ENCODE peak calls at places on chromosome 7, in ten cellular contexts. One of them, this sample, is unnamed.

GRCh38 chr7:149887311-149887710 is 13.5 kb downstream of the ATP6V0E2 start:
- DNase-seq in mesenchymal stem cell: no peak
- DNase-seq in fibroblast of lung: no peak
- DNase-seq in IMR-90: no peak
- DNase-seq in A549: no peak
- DNase-seq in K562: no peak
- DNase-seq in neuronal stem cell: no peak
- DNase-seq in PC-3: no peak
- DNase-seq in mesendoderm: no peak
- DNase-seq in endothelial cell of umbilical vein: no peak
- DNase-seq in this sample: no peak

GRCh38 chr7:140213684-140214074 is 36.9 kb upstream of the KDM7A start:
- DNase-seq in K562: no peak
- DNase-seq in fibroblast of lung: no peak
- DNase-seq in mesendoderm: no peak
- DNase-seq in IMR-90: no peak
- DNase-seq in neuronal stem cell: no peak
- DNase-seq in PC-3: no peak
- DNase-seq in A549: no peak
- DNase-seq in mesenchymal stem cell: no peak
- DNase-seq in endothelial cell of umbilical vein: no peak
- DNase-seq in this sample: no peak

GRCh38 chr7:123658023-123658422 is 2.4 kb downstream of the LMOD2 start:
- DNase-seq in fibroblast of lung: no peak
- DNase-seq in neuronal stem cell: no peak
- DNase-seq in mesenchymal stem cell: no peak
- DNase-seq in endothelial cell of umbilical vein: no peak
- DNase-seq in PC-3: no peak
- DNase-seq in K562: no peak
- DNase-seq in IMR-90: no peak
- DNase-seq in mesendoderm: no peak
- DNase-seq in A549: no peak
- DNase-seq in this sample: no peak

GRCh38 chr7:1085910-1086421 is 1.9 kb upstream of the GPER1 start:
- DNase-seq in PC-3: peak
- DNase-seq in mesendoderm: no peak
- DNase-seq in fibroblast of lung: no peak
- DNase-seq in endothelial cell of umbilical vein: peak
- DNase-seq in mesenchymal stem cell: no peak
- DNase-seq in IMR-90: peak
- DNase-seq in neuronal stem cell: no peak
- DNase-seq in K562: no peak
- DNase-seq in A549: no peak
- DNase-seq in this sample: no peak

GRCh38 chr7:33024189-33024757 is 38.3 kb downstream of the NT5C3A start:
- DNase-seq in IMR-90: peak
- DNase-seq in mesendoderm: no peak
- DNase-seq in endothelial cell of umbilical vein: no peak
- DNase-seq in fibroblast of lung: peak
- DNase-seq in A549: peak
- DNase-seq in K562: no peak
- DNase-seq in PC-3: no peak
- DNase-seq in neuronal stem cell: no peak
- DNase-seq in mesenchymal stem cell: peak
- DNase-seq in this sample: no peak

GRCh38 chr7:117072620-117073118 is 119.4 kb downstream of the ST7 start:
- DNase-seq in K562: no peak
- DNase-seq in mesendoderm: peak
- DNase-seq in PC-3: peak
- DNase-seq in endothelial cell of umbilical vein: peak
- DNase-seq in A549: no peak
- DNase-seq in IMR-90: peak
- DNase-seq in neuronal stem cell: no peak
- DNase-seq in fibroblast of lung: peak
- DNase-seq in mesenchymal stem cell: peak
- DNase-seq in this sample: peak

GRCh38 chr7:122790132-122790531 is 87.4 kb upstream of the RNF148 start:
- DNase-seq in A549: no peak
- DNase-seq in PC-3: no peak
- DNase-seq in mesenchymal stem cell: no peak
- DNase-seq in K562: no peak
- DNase-seq in endothelial cell of umbilical vein: no peak
- DNase-seq in neuronal stem cell: no peak
- DNase-seq in fibroblast of lung: no peak
- DNase-seq in mesendoderm: peak
- DNase-seq in IMR-90: no peak
- DNase-seq in this sample: no peak

GRCh38 chr7:81094952-81095351 is 176.1 kb upstream of the SEMA3C start:
- DNase-seq in IMR-90: no peak
- DNase-seq in K562: no peak
- DNase-seq in mesendoderm: no peak
- DNase-seq in PC-3: peak
- DNase-seq in A549: no peak
- DNase-seq in mesenchymal stem cell: no peak
- DNase-seq in endothelial cell of umbilical vein: no peak
- DNase-seq in fibroblast of lung: no peak
- DNase-seq in neuronal stem cell: no peak
- DNase-seq in this sample: no peak

GRCh38 chr7:30445770-30446169 is 32.8 kb downstream of the NOD1 start:
- DNase-seq in K562: peak
- DNase-seq in mesenchymal stem cell: peak
- DNase-seq in A549: peak
- DNase-seq in mesendoderm: peak
- DNase-seq in PC-3: no peak
- DNase-seq in IMR-90: peak
- DNase-seq in endothelial cell of umbilical vein: no peak
- DNase-seq in neuronal stem cell: no peak
- DNase-seq in fibroblast of lung: peak
- DNase-seq in this sample: no peak

GRCh38 chr7:80129785-80130184 is 4.8 kb upstream of the GNAI1 start:
- DNase-seq in A549: no peak
- DNase-seq in mesenchymal stem cell: no peak
- DNase-seq in mesendoderm: no peak
- DNase-seq in K562: no peak
- DNase-seq in PC-3: no peak
- DNase-seq in endothelial cell of umbilical vein: no peak
- DNase-seq in fibroblast of lung: no peak
- DNase-seq in IMR-90: no peak
- DNase-seq in neuronal stem cell: no peak
- DNase-seq in this sample: no peak

GRCh38 chr7:17934094-17934493 is 6.2 kb downstream of the SNX13 start:
- DNase-seq in neuronal stem cell: no peak
- DNase-seq in mesendoderm: no peak
- DNase-seq in IMR-90: no peak
- DNase-seq in A549: no peak
- DNase-seq in fibroblast of lung: no peak
- DNase-seq in endothelial cell of umbilical vein: no peak
- DNase-seq in K562: no peak
- DNase-seq in PC-3: no peak
- DNase-seq in mesenchymal stem cell: no peak
- DNase-seq in this sample: no peak

GRCh38 chr7:17936321-17936720 is 4.0 kb downstream of the SNX13 start:
- DNase-seq in endothelial cell of umbilical vein: no peak
- DNase-seq in neuronal stem cell: no peak
- DNase-seq in fibroblast of lung: no peak
- DNase-seq in mesenchymal stem cell: no peak
- DNase-seq in K562: no peak
- DNase-seq in A549: no peak
- DNase-seq in mesendoderm: no peak
- DNase-seq in IMR-90: no peak
- DNase-seq in PC-3: no peak
- DNase-seq in this sample: no peak

GRCh38 chr7:17932770-17933169 is 7.5 kb downstream of the SNX13 start:
- DNase-seq in fibroblast of lung: no peak
- DNase-seq in endothelial cell of umbilical vein: no peak
- DNase-seq in K562: no peak
- DNase-seq in PC-3: no peak
- DNase-seq in mesenchymal stem cell: peak
- DNase-seq in mesendoderm: no peak
- DNase-seq in neuronal stem cell: no peak
- DNase-seq in IMR-90: no peak
- DNase-seq in A549: no peak
- DNase-seq in this sample: no peak

GRCh38 chr7:17937506-17938115 is 2.7 kb downstream of the SNX13 start:
- DNase-seq in PC-3: peak
- DNase-seq in fibroblast of lung: no peak
- DNase-seq in K562: no peak
- DNase-seq in endothelial cell of umbilical vein: no peak
- DNase-seq in A549: no peak
- DNase-seq in neuronal stem cell: no peak
- DNase-seq in mesenchymal stem cell: peak
- DNase-seq in IMR-90: peak
- DNase-seq in mesendoderm: no peak
- DNase-seq in this sample: peak

GRCh38 chr7:17934612-17935247 is 5.6 kb downstream of the SNX13 start:
- DNase-seq in mesenchymal stem cell: no peak
- DNase-seq in endothelial cell of umbilical vein: no peak
- DNase-seq in mesendoderm: no peak
- DNase-seq in IMR-90: no peak
- DNase-seq in PC-3: no peak
- DNase-seq in fibroblast of lung: no peak
- DNase-seq in K562: no peak
- DNase-seq in A549: no peak
- DNase-seq in neuronal stem cell: no peak
- DNase-seq in this sample: no peak
- H3K4me2 ChIP-seq in mesenchymal stem cell: no peak
- H3K4me2 ChIP-seq in endothelial cell of umbilical vein: no peak
- H3K4me2 ChIP-seq in mesendoderm: no peak
- H3K4me2 ChIP-seq in IMR-90: no peak
- H3K4me2 ChIP-seq in PC-3: no peak
- H3K4me2 ChIP-seq in fibroblast of lung: no peak
- H3K4me2 ChIP-seq in K562: no peak
- H3K4me2 ChIP-seq in A549: no peak
- H3K4me2 ChIP-seq in neuronal stem cell: no peak
- H3K4me2 ChIP-seq in this sample: no peak

GRCh38 chr7:5442757-5443305 is 19.2 kb upstream of the TNRC18 start:
- DNase-seq in IMR-90: no peak
- DNase-seq in mesenchymal stem cell: no peak
- DNase-seq in K562: no peak
- DNase-seq in fibroblast of lung: no peak
- DNase-seq in neuronal stem cell: no peak
- DNase-seq in mesendoderm: no peak
- DNase-seq in PC-3: no peak
- DNase-seq in A549: no peak
- DNase-seq in endothelial cell of umbilical vein: no peak
- DNase-seq in this sample: no peak

GRCh38 chr7:5439209-5439571 is 15.6 kb upstream of the TNRC18 start:
- DNase-seq in IMR-90: no peak
- DNase-seq in endothelial cell of umbilical vein: no peak
- DNase-seq in K562: no peak
- DNase-seq in mesendoderm: no peak
- DNase-seq in neuronal stem cell: no peak
- DNase-seq in mesenchymal stem cell: no peak
- DNase-seq in PC-3: no peak
- DNase-seq in A549: no peak
- DNase-seq in fibroblast of lung: no peak
- DNase-seq in this sample: no peak

GRCh38 chr7:5439572-5440496 is 16.2 kb upstream of the TNRC18 start:
- DNase-seq in A549: no peak
- DNase-seq in mesendoderm: no peak
- DNase-seq in K562: no peak
- DNase-seq in PC-3: no peak
- DNase-seq in neuronal stem cell: no peak
- DNase-seq in fibroblast of lung: no peak
- DNase-seq in mesenchymal stem cell: no peak
- DNase-seq in endothelial cell of umbilical vein: no peak
- DNase-seq in IMR-90: no peak
- DNase-seq in this sample: no peak

GRCh38 chr7:5443678-5444077 is 20.0 kb upstream of the TNRC18 start:
- DNase-seq in PC-3: no peak
- DNase-seq in fibroblast of lung: no peak
- DNase-seq in endothelial cell of umbilical vein: no peak
- DNase-seq in IMR-90: no peak
- DNase-seq in A549: no peak
- DNase-seq in mesenchymal stem cell: no peak
- DNase-seq in neuronal stem cell: no peak
- DNase-seq in K562: no peak
- DNase-seq in mesendoderm: no peak
- DNase-seq in this sample: no peak

GRCh38 chr7:5441840-5442513 is 18.3 kb upstream of the TNRC18 start:
- DNase-seq in neuronal stem cell: no peak
- DNase-seq in IMR-90: no peak
- DNase-seq in mesendoderm: no peak
- DNase-seq in K562: no peak
- DNase-seq in fibroblast of lung: no peak
- DNase-seq in endothelial cell of umbilical vein: no peak
- DNase-seq in PC-3: no peak
- DNase-seq in A549: no peak
- DNase-seq in mesenchymal stem cell: no peak
- DNase-seq in this sample: no peak
- H3K4me2 ChIP-seq in neuronal stem cell: no peak
- H3K4me2 ChIP-seq in IMR-90: no peak
- H3K4me2 ChIP-seq in mesendoderm: no peak
- H3K4me2 ChIP-seq in K562: no peak
- H3K4me2 ChIP-seq in fibroblast of lung: no peak
- H3K4me2 ChIP-seq in endothelial cell of umbilical vein: no peak
- H3K4me2 ChIP-seq in PC-3: no peak
- H3K4me2 ChIP-seq in A549: no peak
- H3K4me2 ChIP-seq in mesenchymal stem cell: no peak
- H3K4me2 ChIP-seq in this sample: no peak

GRCh38 chr7:92754756-92755581 is 81.4 kb downstream of the CDK6 start:
- DNase-seq in endothelial cell of umbilical vein: no peak
- DNase-seq in PC-3: no peak
- DNase-seq in A549: no peak
- DNase-seq in neuronal stem cell: no peak
- DNase-seq in IMR-90: no peak
- DNase-seq in K562: peak
- DNase-seq in mesenchymal stem cell: no peak
- DNase-seq in mesendoderm: no peak
- DNase-seq in fibroblast of lung: no peak
- DNase-seq in this sample: no peak
- H3K4me2 ChIP-seq in endothelial cell of umbilical vein: no peak
- H3K4me2 ChIP-seq in PC-3: no peak
- H3K4me2 ChIP-seq in A549: no peak
- H3K4me2 ChIP-seq in neuronal stem cell: no peak
- H3K4me2 ChIP-seq in IMR-90: no peak
- H3K4me2 ChIP-seq in K562: peak
- H3K4me2 ChIP-seq in mesenchymal stem cell: no peak
- H3K4me2 ChIP-seq in mesendoderm: no peak
- H3K4me2 ChIP-seq in fibroblast of lung: no peak
- H3K4me2 ChIP-seq in this sample: no peak

DNA sequence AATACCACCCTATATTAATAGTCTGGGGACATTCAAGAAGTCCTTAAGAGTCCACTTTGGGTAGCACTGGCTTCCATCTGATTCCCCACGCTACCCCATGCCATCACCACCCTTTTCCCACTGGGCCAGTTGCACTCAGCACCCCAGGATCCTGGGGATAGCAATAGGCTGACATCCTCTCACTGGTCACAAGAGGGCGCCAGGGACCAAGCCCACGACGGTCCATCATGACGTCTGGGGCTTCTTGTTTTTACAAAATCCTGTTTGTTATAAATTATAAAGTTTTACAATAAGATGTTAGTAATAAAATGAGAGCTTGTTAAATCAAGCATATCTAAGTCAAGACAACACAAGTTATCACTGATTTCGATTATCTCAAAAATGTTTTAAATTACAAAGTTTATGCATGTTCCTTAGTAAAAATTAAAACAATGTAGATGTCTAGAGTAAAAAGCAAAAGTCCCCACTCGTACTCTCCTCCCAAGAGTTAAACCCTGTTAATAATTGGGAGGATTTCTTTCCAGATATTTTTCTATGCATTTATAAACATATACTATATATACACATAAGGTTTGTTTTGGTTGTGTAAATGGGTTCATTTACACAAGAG is 15.4 kb downstream of the GPNMB start:
- DNase-seq in PC-3: peak
- DNase-seq in mesenchymal stem cell: peak
- DNase-seq in endothelial cell of umbilical vein: peak
- DNase-seq in A549: peak
- DNase-seq in K562: peak
- DNase-seq in IMR-90: peak
- DNase-seq in fibroblast of lung: peak
- DNase-seq in mesendoderm: peak
- DNase-seq in neuronal stem cell: peak
- DNase-seq in this sample: peak
- H3K4me2 ChIP-seq in PC-3: peak
- H3K4me2 ChIP-seq in mesenchymal stem cell: no peak
- H3K4me2 ChIP-seq in endothelial cell of umbilical vein: peak
- H3K4me2 ChIP-seq in A549: peak
- H3K4me2 ChIP-seq in K562: no peak
- H3K4me2 ChIP-seq in IMR-90: peak
- H3K4me2 ChIP-seq in fibroblast of lung: no peak
- H3K4me2 ChIP-seq in mesendoderm: no peak
- H3K4me2 ChIP-seq in neuronal stem cell: no peak
- H3K4me2 ChIP-seq in this sample: peak